ENCODE peak calls at places on chromosomes 11 and 22, in seven cellular contexts. D is HL-60, I is suprapubic skin, V is KBM-7, H is fibroblast of lung, O is Kasumi-1, Q is neural crest cell. K is an unnamed sample.

GRCh38 chr11:1377231-1377780 is 12.4 kb upstream of the BRSK2 start:
- DNase-seq in D (no peak), I (peak; percentile 73), V (no peak), H (no peak), O (no peak), Q (no peak), K (no peak)

GRCh38 chr11:90803366-90803765 is 580.5 kb upstream of the CHORDC1 start:
- DNase-seq in D (no peak), I (no peak), V (no peak), H (no peak), O (no peak), Q (no peak), K (no peak)

GRCh38 chr11:123235117-123235686 is 40.2 kb upstream of the CLMP start:
- DNase-seq in D (no peak), I (peak; percentile 82), V (peak; percentile 24), H (no peak), O (peak; percentile 4), Q (peak; percentile 14), K (peak; percentile 8)

GRCh38 chr11:94576306-94576705 is 9.1 kb downstream of the PIWIL4 start:
- DNase-seq in D (peak; percentile 32), I (no peak), V (no peak), H (no peak), O (peak; percentile 20), Q (no peak), K (no peak)

GRCh38 chr22:33909906-33910305 is 10.4 kb downstream of the LARGE1 start:
- DNase-seq in D (no peak), I (no peak), V (no peak), H (no peak), O (no peak), Q (no peak), K (no peak)

GRCh38 chr11:62856333-62856910 is 17.0 kb upstream of the WDR74 start:
- DNase-seq in D (no peak), I (no peak), V (no peak), H (no peak), O (peak; percentile 21), Q (no peak), K (no peak)

GRCh38 chr22:21942407-21942895 is 10.2 kb downstream of the PPM1F start:
- DNase-seq in D (peak; percentile 29), I (peak; percentile 89), V (peak; percentile 90), H (peak; percentile 91), O (peak; percentile 97), Q (no peak), K (no peak)

GRCh38 chr11:109306322-109306721 is 115.7 kb upstream of the C11orf87 start:
- DNase-seq in D (no peak), I (no peak), V (no peak), H (peak; percentile 79), O (no peak), Q (no peak), K (no peak)

GRCh38 chr11:95456704-95457491 is 225.9 kb upstream of the SESN3 start:
- DNase-seq in D (no peak), I (no peak), V (no peak), H (peak; percentile 74), O (no peak), Q (no peak), K (no peak)

GRCh38 chr11:205221-206001 is 1.8 kb downstream of the BET1L start:
- DNase-seq in D (no peak), I (no peak), V (no peak), H (no peak), O (no peak), Q (no peak), K (no peak)

GRCh38 chr11:9884601-9885000 is 220.7 kb downstream of the SWAP70 start:
- DNase-seq in D (no peak), I (no peak), V (no peak), H (no peak), O (no peak), Q (no peak), K (no peak)

GRCh38 chr22:39690901-39691620 is 120.5 kb downstream of the CACNA1I start:
- DNase-seq in D (no peak), I (no peak), V (no peak), H (no peak), O (no peak), Q (peak; percentile 47), K (no peak)

GRCh38 chr22:26127126-26127525 is 42.1 kb upstream of the SEZ6L start:
- DNase-seq in D (no peak), I (no peak), V (no peak), H (no peak), O (no peak), Q (no peak), K (no peak)

GRCh38 chr11:1208361-1209261 is 14.3 kb upstream of the MUC5B start:
- DNase-seq in D (no peak), I (peak; percentile 79), V (no peak), H (no peak), O (no peak), Q (no peak), K (no peak)

GRCh38 chr22:32120603-32121002 is 38.5 kb downstream of the C22orf42 start:
- DNase-seq in D (no peak), I (no peak), V (no peak), H (no peak), O (no peak), Q (no peak), K (no peak)

GRCh38 chr11:61886643-61887042 is 4.7 kb downstream of the FADS3 start:
- DNase-seq in D (no peak), I (no peak), V (no peak), H (no peak), O (no peak), Q (no peak), K (no peak)

GRCh38 chr22:31332886-31333285 is 13.3 kb downstream of the PATZ1 start:
- DNase-seq in D (no peak), I (no peak), V (no peak), H (no peak), O (no peak), Q (no peak), K (no peak)

GRCh38 chr11:85750646-85751045 is 60.3 kb downstream of the SYTL2 start:
- DNase-seq in D (no peak), I (no peak), V (no peak), H (no peak), O (no peak), Q (no peak), K (no peak)

K was measured in small intestine.